ENCODE peak calls at places on chromosomes 7 and 10, in ten cellular contexts. R, N, W, G, C, S, X, F, I and A are unnamed samples.

GRCh38 chr10:88733215-88733614 is 26.6 kb upstream of the LIPN start:
- DNase-seq in S (no peak), N (no peak), G (no peak), F (no peak), R (no peak), W (no peak), I (no peak), X (no peak), C (no peak), A (no peak)

GRCh38 chr7:73359746-73360375 is 31.9 kb downstream of the FKBP6 start:
- DNase-seq in N (no peak), C (no peak), F (no peak), X (no peak), S (no peak), I (no peak), G (no peak), R (no peak), W (no peak), A (no peak)

GRCh38 chr7:3210531-3210930 is 90.5 kb upstream of the SDK1 start:
- DNase-seq in W (no peak), N (no peak), G (no peak), X (no peak), S (no peak), R (no peak), F (no peak), C (no peak), I (no peak), A (no peak)

GRCh38 chr7:33108591-33108930 is 643 bp downstream of the RP9 start:
- DNase-seq in G (peak), W (no peak), S (peak), X (no peak), R (no peak), N (no peak), C (no peak), F (no peak), I (peak), A (no peak)

GRCh38 chr10:82071231-82071630 is 196.2 kb downstream of the NRG3 start:
- DNase-seq in I (no peak), R (no peak), S (no peak), X (no peak), W (no peak), F (no peak), G (no peak), N (no peak), C (no peak), A (no peak)

GRCh38 chr7:81603-82342 is 110.6 kb upstream of the FAM20C start:
- DNase-seq in R (no peak), G (no peak), S (no peak), N (no peak), F (no peak), I (no peak), C (no peak), X (peak), W (no peak), A (peak)

GRCh38 chr10:31677198-31678138 is 251.2 kb downstream of the ARHGAP12 start:
- DNase-seq in I (no peak), C (no peak), S (no peak), N (no peak), G (no peak), W (no peak), R (no peak), X (no peak), F (no peak), A (no peak)

GRCh38 chr7:106561657-106562411 is 99.1 kb downstream of the CCDC71L start:
- DNase-seq in F (no peak), N (no peak), S (no peak), R (no peak), I (no peak), C (no peak), W (no peak), G (no peak), X (no peak), A (no peak)

GRCh38 chr7:7791523-7791922 is 73.1 kb upstream of the RPA3 start:
- DNase-seq in X (no peak), I (peak), W (peak), F (no peak), N (peak), R (no peak), G (no peak), C (no peak), S (no peak), A (no peak)

GRCh38 chr7:21276471-21277035 is 151.3 kb upstream of the SP4 start:
- DNase-seq in C (no peak), W (no peak), F (no peak), X (no peak), G (no peak), R (no peak), N (no peak), I (no peak), S (no peak), A (no peak)

GRCh38 chr10:101095550-101096213 is 33.9 kb downstream of the KAZALD1 start:
- DNase-seq in W (peak), G (peak), C (peak), F (peak), R (no peak), I (peak), N (peak), S (peak), X (peak), A (peak)

GRCh38 chr7:114086491-114086905 is 167.7 kb upstream of the PPP1R3A start:
- DNase-seq in C (no peak), N (no peak), I (no peak), R (no peak), G (peak), S (peak), F (peak), W (no peak), X (no peak), A (peak)

GRCh38 chr10:72340510-72340895 is 14.2 kb downstream of the DNAJB12 start:
- DNase-seq in F (peak), R (no peak), N (peak), W (peak), C (peak), I (no peak), G (peak), X (peak), S (peak), A (peak)

GRCh38 chr10:55766212-55766611 is 594.8 kb downstream of the ZWINT start:
- DNase-seq in F (no peak), I (no peak), R (no peak), S (no peak), X (peak), G (no peak), C (no peak), N (no peak), W (no peak), A (no peak)

GRCh38 chr10:92011560-92012214 is 88.1 kb downstream of the BTAF1 start:
- DNase-seq in R (no peak), F (no peak), C (peak), I (peak), G (no peak), W (peak), S (no peak), X (peak), N (peak), A (no peak)

GRCh38 chr10:3564599-3564998 is 220.4 kb downstream of the KLF6 start:
- DNase-seq in F (no peak), N (no peak), G (no peak), W (peak), X (no peak), C (no peak), S (no peak), R (no peak), I (no peak), A (no peak)

GRCh38 chr7:87816389-87816788 is 59.8 kb downstream of the SLC25A40 start:
- DNase-seq in C (no peak), S (no peak), F (no peak), W (no peak), R (no peak), X (no peak), G (no peak), N (no peak), I (no peak), A (no peak)

GRCh38 chr7:23373151-23374004 is 74.2 kb downstream of the MALSU1 start:
- DNase-seq in N (peak), G (no peak), S (no peak), I (no peak), C (peak), F (peak), R (no peak), W (peak), X (peak), A (no peak)

GRCh38 chr10:83469719-83470336 is 669.5 kb upstream of the GHITM start:
- DNase-seq in N (no peak), C (no peak), R (no peak), F (no peak), S (no peak), X (no peak), I (no peak), W (no peak), G (no peak), A (no peak)

GRCh38 chr10:118798186-118798811 is 43.5 kb upstream of the CACUL1 start:
- DNase-seq in G (no peak), W (peak), R (no peak), I (peak), S (no peak), C (peak), X (peak), F (no peak), N (peak), A (no peak)

GRCh38 chr7:159197066-159197975 is 52.7 kb upstream of the VIPR2 start:
- DNase-seq in F (no peak), S (peak), G (peak), I (no peak), R (no peak), W (no peak), C (no peak), X (no peak), N (no peak), A (no peak)

DNA sequence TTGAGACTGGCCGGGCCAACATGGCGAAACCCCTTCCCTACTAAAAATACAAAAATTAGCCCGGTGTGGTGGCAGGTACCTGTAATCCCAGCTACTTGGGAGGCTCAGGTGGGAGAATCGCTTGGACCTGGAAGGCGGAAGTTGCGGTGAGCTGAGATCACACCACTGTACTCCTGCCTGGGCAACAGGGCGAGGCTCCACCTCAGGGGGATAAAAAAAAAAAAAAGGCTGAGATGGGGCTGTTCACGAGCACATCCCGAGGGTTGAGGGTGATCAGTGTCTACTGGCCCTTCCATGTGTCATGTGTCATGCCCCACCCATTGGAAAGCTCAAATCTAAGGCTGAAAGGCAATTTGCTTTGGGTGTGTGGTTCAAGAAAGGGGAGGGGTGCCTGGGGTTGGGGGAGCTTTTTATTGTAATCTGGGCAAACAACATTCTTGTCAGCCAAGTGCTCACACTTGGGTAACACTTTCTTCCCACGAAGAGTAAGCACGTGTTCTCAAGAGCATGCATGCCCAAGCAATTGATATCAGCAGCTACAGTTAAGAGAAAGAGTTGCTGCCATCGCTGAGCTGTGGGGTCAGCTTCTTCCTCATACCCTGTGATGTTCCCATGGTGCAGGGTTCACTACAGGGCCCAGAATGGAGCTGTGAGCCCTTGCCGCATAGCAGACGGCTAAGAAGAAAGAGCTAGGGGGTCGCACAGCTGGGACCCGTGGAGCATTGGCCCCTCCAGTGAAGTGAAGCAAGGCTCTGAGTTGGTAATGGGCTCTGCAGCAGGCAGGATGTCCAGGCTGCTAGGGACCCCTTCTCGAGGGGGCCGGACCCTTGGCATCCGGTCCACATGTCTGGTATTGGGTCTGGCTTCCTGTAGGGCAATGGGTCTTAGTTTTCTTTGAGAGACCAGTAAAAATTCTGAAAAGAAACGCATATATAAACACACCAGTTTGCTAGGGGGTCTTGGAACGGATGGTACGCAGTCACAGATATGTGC is 9.9 kb upstream of the ACSL5 start:
- DNase-seq in I (no peak), S (peak), X (no peak), C (no peak), R (no peak), N (no peak), G (peak), W (no peak), F (no peak), A (no peak)
- H3K4me3 ChIP-seq in I (no peak), S (no peak), X (no peak), C (no peak), R (no peak), N (no peak), G (no peak), W (no peak), F (no peak), A (no peak)

GRCh38 chr10:75406158-75407065 is 4.8 kb upstream of the ZNF503 start:
- DNase-seq in F (peak), N (no peak), I (no peak), S (no peak), R (no peak), W (no peak), C (no peak), X (no peak), G (no peak), A (peak)

GRCh38 chr10:75408512-75408881 is 6.9 kb upstream of the ZNF503 start:
- DNase-seq in I (no peak), C (no peak), F (no peak), W (no peak), G (no peak), N (no peak), R (no peak), X (no peak), S (peak), A (no peak)

GRCh38 chr10:75407716-75408511 is 6.3 kb upstream of the ZNF503 start:
- DNase-seq in R (no peak), F (peak), N (peak), C (peak), S (peak), G (peak), X (peak), W (peak), I (peak), A (peak)

GRCh38 chr10:75405201-75406143 is 3.9 kb upstream of the ZNF503 start:
- DNase-seq in S (peak), W (no peak), F (no peak), I (no peak), C (no peak), X (peak), G (peak), N (no peak), R (no peak), A (peak)

DNA sequence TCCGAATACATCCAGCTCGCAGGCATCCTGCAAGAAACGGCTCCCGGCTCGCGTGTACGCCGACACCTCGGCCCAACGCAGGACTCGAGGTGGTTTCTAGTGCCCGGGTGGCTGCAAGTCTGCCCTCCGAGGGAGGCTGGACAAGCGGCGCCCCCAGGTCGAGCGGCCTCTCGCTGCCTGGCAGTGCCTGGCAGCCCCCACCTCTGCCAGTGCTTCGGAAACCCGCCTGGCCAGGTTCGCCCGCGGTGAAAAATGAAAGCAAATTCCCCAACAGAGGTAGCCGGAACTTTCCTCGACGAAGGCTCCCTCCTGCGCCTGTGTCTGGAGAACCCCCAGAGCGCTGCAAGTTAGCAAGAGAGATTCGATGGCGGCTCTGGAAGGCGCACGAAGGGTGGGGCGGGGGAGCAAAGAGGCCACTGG is 5.7 kb upstream of the ZNF503 start:
- DNase-seq in I (no peak), R (no peak), G (no peak), F (no peak), S (no peak), N (no peak), X (peak), C (no peak), W (no peak), A (no peak)
- H3K4me3 ChIP-seq in I (peak), R (peak), G (no peak), F (no peak), S (peak), N (no peak), X (peak), C (peak), W (no peak), A (no peak)

DNA sequence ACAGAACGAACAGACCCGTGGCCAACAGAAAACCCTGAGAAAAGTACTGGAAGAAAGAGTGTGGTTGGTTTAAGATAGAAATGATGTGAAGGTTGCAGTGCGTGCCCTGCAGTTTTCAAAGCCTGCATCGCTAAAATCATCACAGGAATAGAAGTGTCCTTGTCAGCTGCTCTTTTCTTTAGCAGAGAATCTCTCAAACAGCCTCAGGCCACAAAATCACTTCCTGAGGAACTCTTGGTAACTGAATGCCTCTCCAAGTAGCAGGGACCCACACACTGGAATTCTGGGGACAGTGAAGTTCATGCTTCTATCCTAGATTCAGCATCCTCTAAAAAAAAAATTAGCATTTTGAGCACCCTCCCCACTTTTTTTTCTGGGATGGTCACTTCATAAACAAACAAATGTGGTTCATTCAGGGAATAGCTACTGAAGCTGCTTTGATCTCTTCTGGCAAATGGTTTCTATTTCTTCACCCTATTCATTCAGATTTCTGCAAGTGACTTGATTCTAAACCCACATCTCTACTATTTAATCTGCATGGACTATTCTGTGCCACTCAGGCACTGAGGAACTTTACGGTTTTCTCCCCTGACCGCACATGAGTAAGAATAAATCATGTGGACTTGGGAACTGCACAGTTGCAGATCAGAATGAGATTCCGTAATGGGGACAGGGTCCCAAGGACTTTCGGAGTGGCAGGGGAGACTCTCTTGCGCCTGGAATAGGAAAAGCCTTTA is 306.9 kb downstream of the FRMD4A start:
- DNase-seq in N (no peak), G (no peak), R (no peak), C (no peak), S (no peak), X (no peak), I (no peak), F (no peak), W (no peak), A (no peak)
- H3K4me3 ChIP-seq in N (no peak), G (no peak), R (peak), C (no peak), S (peak), X (no peak), I (no peak), F (peak), W (no peak), A (no peak)

GRCh38 chr7:130904031-130904757 is 170.2 kb upstream of the KLF14 start:
- DNase-seq in G (no peak), R (no peak), F (no peak), C (peak), W (peak), X (peak), S (no peak), I (peak), N (peak), A (no peak)
- H3K4me3 ChIP-seq in G (no peak), R (peak), F (no peak), C (no peak), W (no peak), X (peak), S (no peak), I (peak), N (no peak), A (no peak)

DNA sequence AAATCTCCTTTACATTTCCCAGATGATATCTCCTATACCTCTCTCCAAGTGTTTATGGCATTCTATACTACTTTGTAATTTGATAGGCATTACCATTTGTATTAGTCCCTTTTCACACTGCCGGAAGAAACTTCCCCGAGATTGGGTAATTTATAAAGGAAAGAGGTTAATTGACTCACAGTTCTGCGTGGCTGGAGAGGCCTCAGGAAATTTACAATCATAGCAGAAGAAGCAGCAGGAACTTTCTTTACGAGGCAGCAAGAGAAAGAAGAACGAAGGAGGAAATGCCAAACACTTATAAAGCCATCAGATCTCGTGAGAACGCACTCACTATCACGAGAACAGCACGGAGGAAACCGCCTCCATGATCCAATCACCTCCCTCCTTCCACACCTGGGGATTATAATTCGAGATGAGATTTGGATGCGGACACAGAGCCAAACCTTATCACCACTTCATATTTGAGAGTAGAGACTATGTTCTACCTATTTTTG is 1194.6 kb downstream of the SORCS1 start:
- DNase-seq in N (no peak), S (no peak), C (no peak), X (no peak), F (no peak), G (no peak), W (no peak), I (no peak), R (no peak), A (no peak)
- H3K4me3 ChIP-seq in N (no peak), S (no peak), C (no peak), X (no peak), F (no peak), G (no peak), W (no peak), I (no peak), R (no peak), A (no peak)